ENCODE peak calls at places on chromosomes 11 and 22, in eight cellular contexts. G is IMR-90; I is body of pancreas; Z is GM06990; F is type B pancreatic cell; B is right atrium auricular region; S is WERI-Rb-1; E is CD4-positive, alpha-beta T cell. K is an unnamed sample.

GRCh38 chr11:124766156-124766555 is 4.1 kb upstream of the ESAM start:
- DNase-seq in E (no peak), F (no peak), Z (no peak), S (no peak), I (no peak), B (no peak), G (no peak), K (no peak)

GRCh38 chr11:59560290-59560701 is 49.0 kb downstream of the OR4D9 start:
- DNase-seq in I (peak), F (peak), G (peak), Z (no peak), S (peak), B (no peak), E (peak), K (peak)

GRCh38 chr11:64804346-64805210 is 1.6 kb upstream of the MAP4K2 start:
- DNase-seq in G (no peak), E (no peak), S (no peak), I (no peak), F (no peak), Z (no peak), B (no peak), K (no peak)

GRCh38 chr11:68454767-68455166 is 5.8 kb upstream of the PPP6R3 start:
- DNase-seq in S (no peak), B (no peak), G (no peak), Z (no peak), E (no peak), I (no peak), F (no peak), K (no peak)

GRCh38 chr11:119664063-119664572 is 64.9 kb downstream of the NECTIN1 start:
- DNase-seq in G (peak), I (peak), F (no peak), B (no peak), E (no peak), S (peak), Z (no peak), K (no peak)

GRCh38 chr11:9380773-9381172 is 3.7 kb upstream of the IPO7 start:
- DNase-seq in E (no peak), F (no peak), G (no peak), B (no peak), I (no peak), Z (no peak), S (no peak), K (no peak)

GRCh38 chr11:61709572-61709971 is 29.4 kb downstream of the DAGLA start:
- DNase-seq in Z (no peak), G (no peak), I (no peak), B (no peak), S (no peak), E (no peak), F (no peak), K (no peak)

GRCh38 chr11:19422257-19422656 is 181.5 kb upstream of the E2F8 start:
- DNase-seq in B (no peak), G (no peak), Z (no peak), F (no peak), S (no peak), I (no peak), E (no peak), K (no peak)

GRCh38 chr11:119800619-119801018 is 71.6 kb upstream of the NECTIN1 start:
- DNase-seq in F (no peak), I (no peak), G (no peak), Z (no peak), B (no peak), E (no peak), S (no peak), K (no peak)

GRCh38 chr11:74932797-74933196 is 16.1 kb downstream of the XRRA1 start:
- DNase-seq in Z (no peak), F (no peak), G (peak), E (no peak), S (no peak), I (no peak), B (no peak), K (no peak)

GRCh38 chr11:74927496-74927895 is 21.4 kb downstream of the XRRA1 start:
- DNase-seq in E (no peak), S (no peak), I (no peak), B (no peak), G (peak), F (no peak), Z (no peak), K (no peak)

GRCh38 chr11:74932169-74932568 is 16.7 kb downstream of the XRRA1 start:
- DNase-seq in F (no peak), I (no peak), E (no peak), B (no peak), Z (no peak), G (peak), S (no peak), K (no peak)

GRCh38 chr11:74926304-74927030 is 22.4 kb downstream of the XRRA1 start:
- DNase-seq in B (no peak), F (no peak), Z (no peak), S (no peak), I (no peak), E (no peak), G (peak), K (no peak)

DNA sequence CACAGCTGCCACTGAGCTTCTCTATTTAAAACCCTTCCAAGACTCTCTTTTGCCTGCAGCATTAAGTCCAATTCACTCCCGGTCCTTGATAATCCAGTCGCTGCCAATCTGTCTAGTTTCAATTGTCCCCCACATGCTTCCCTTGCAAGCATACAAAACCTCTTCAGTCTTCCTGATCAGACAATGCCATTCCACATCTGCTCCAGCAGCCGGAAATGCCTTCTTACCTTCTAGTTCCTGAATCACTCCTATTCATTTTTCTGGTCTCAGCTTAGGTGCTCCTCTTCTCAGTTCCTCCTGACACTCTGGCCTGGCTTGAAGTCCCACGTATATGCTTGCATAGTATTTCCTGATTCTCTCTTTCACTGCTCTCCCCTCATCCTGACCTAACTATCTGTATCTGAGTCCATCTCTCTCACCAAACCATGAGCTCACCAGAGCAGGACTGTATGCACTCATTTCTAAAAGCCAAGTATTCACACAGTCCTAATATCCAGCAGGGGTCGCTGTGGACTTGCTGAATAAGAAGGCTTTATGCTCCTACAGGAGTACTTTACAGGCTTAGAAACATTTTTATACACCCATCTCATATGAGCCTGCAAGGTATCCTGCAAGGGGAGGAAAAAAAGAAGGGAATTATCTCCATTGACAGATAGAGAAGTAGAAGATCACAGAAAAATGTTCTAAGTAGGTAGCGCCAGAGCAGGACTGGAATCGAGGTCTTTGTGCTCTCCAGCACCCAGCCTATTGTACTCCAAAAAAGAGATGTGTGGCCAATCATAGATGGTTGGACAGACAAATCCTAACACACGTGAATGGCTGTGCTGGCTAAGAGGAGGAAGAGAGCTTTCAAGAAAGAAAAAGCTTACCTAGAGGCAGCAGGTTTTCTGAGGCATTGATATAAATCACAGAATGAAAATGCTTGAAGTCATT is 19.2 kb downstream of the XRRA1 start:
- DNase-seq in F (no peak), B (peak), Z (no peak), G (peak), S (peak), I (peak), E (peak), K (peak)
- TF ChIP-seq CTCF in F (peak), B (peak), Z (peak), G (peak), S (peak), I (peak), E (peak), K (peak)

DNA sequence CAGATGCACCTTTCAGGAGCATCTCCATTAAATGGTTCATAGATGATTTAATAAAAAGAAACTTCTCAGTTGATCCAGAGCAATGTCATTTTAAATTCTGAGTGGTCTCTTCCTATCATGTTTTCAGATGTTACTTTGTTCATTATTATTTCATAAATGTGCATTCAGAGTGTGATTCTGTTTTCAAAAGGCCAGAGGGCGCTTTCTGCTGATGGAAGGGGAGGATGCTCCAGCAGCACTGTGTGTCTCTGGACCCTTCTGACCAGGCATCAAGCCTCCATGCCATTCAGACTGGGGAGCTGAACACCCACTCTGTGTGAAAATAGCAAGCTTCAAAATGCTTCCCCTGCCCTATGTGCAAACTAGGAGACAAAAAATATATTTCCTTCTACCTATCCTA is 23.9 kb upstream of the CRTAM start:
- DNase-seq in E (no peak), B (no peak), Z (no peak), S (no peak), G (no peak), F (no peak), I (no peak), K (no peak)
- TF ChIP-seq CTCF in E (no peak), B (no peak), Z (peak), S (peak), G (no peak), F (peak), I (no peak), K (peak)

GRCh38 chr11:46242961-46243795 is 34.3 kb upstream of the CREB3L1 start:
- DNase-seq in F (peak), I (peak), S (peak), Z (peak), G (peak), E (peak), B (peak), K (peak)
- TF ChIP-seq CTCF in F (no peak), I (peak), S (no peak), Z (peak), G (no peak), E (no peak), B (no peak), K (no peak)

GRCh38 chr22:35921777-35922176 is 106.8 kb downstream of the RBFOX2 start:
- DNase-seq in G (peak), F (no peak), B (peak), S (peak), Z (no peak), E (peak), I (peak), K (peak)
- TF ChIP-seq CTCF in G (peak), F (peak), B (peak), S (peak), Z (peak), E (peak), I (peak), K (peak)

GRCh38 chr22:37731804-37732471 is 35.1 kb downstream of the TRIOBP start:
- DNase-seq in E (no peak), S (no peak), F (no peak), I (no peak), B (no peak), Z (no peak), G (no peak), K (peak)

GRCh38 chr22:37725551-37726239 is 28.8 kb downstream of the TRIOBP start:
- DNase-seq in I (no peak), S (no peak), E (no peak), G (no peak), Z (no peak), B (no peak), F (no peak), K (no peak)

GRCh38 chr22:37728620-37729019 is 31.8 kb downstream of the TRIOBP start:
- DNase-seq in E (no peak), B (no peak), G (no peak), Z (no peak), I (no peak), F (no peak), S (no peak), K (no peak)

GRCh38 chr22:37726240-37726887 is 29.5 kb downstream of the TRIOBP start:
- DNase-seq in I (no peak), B (no peak), Z (no peak), F (no peak), S (no peak), G (peak), E (no peak), K (peak)
- TF ChIP-seq CTCF in I (no peak), B (peak), Z (no peak), F (peak), S (peak), G (peak), E (no peak), K (peak)

GRCh38 chr11:4493480-4493818 is 11.0 kb downstream of the OR52K1 start:
- DNase-seq in I (no peak), E (no peak), B (no peak), S (no peak), G (no peak), Z (no peak), F (no peak), K (no peak)
- TF ChIP-seq CTCF in I (no peak), E (peak), B (peak), S (no peak), G (no peak), Z (no peak), F (peak), K (no peak)

K was measured in GM10248.